ENCODE peak calls at places on chromosomes 11 and 22, in four cellular contexts. D is dorsolateral prefrontal cortex; T is nucleus accumbens; F is stimulated activated CD4-positive, alpha-beta T cell treated with anti-CD3 and anti-CD28 coated beads, Interleukin-1b, Interleukin-23, amount 100 ng/mL, for 24 hours. L is an unnamed sample.

GRCh38 chr22:36562261-36562835 is 33.4 kb upstream of the EIF3D start:
- DNase-seq in T (no peak), D (no peak), F (no peak), L (peak)

GRCh38 chr11:123330071-123330470 is 100.0 kb upstream of the GRAMD1B start:
- DNase-seq in T (no peak), F (no peak), D (no peak), L (no peak)

GRCh38 chr11:21933095-21933494 is 259.8 kb upstream of the ANO5 start:
- DNase-seq in T (no peak), F (no peak), D (no peak), L (no peak)

GRCh38 chr11:13868710-13869403 is 93.7 kb upstream of the SPON1 start:
- DNase-seq in F (no peak), D (no peak), T (no peak), L (no peak)

GRCh38 chr11:70717961-70718595 is 319.7 kb downstream of the CTTN start:
- DNase-seq in D (no peak), T (no peak), F (no peak), L (peak)

GRCh38 chr11:50267851-50268250 is 235.2 kb downstream of the OR4C45 start:
- DNase-seq in F (no peak), D (no peak), T (no peak), L (no peak)

GRCh38 chr22:37197451-37198289 is 9.6 kb upstream of the C1QTNF6 start:
- DNase-seq in T (no peak), D (no peak), F (no peak), L (peak)

GRCh38 chr11:74009675-74010305 is 905 bp upstream of the UCP3 start:
- DNase-seq in D (no peak), F (no peak), T (no peak), L (no peak)

GRCh38 chr11:115724709-115725108 is 220.5 kb upstream of the CADM1 start:
- DNase-seq in T (no peak), D (no peak), F (no peak), L (no peak)

GRCh38 chr11:15920856-15921629 is 435.3 kb downstream of the SOX6 start:
- DNase-seq in T (no peak), D (no peak), F (no peak), L (no peak)

GRCh38 chr11:6405039-6405667 is 13.7 kb downstream of the APBB1 start:
- DNase-seq in F (no peak), D (peak), T (peak), L (no peak)

GRCh38 chr11:132838621-132839020 is 693.7 kb downstream of the OPCML start:
- DNase-seq in F (no peak), T (peak), D (no peak), L (no peak)

GRCh38 chr11:122789916-122790315 is 48.4 kb upstream of the CRTAM start:
- DNase-seq in D (peak), T (no peak), F (no peak), L (no peak)

GRCh38 chr11:77107950-77108349 is 5.3 kb downstream of the OMP start:
- DNase-seq in T (no peak), D (no peak), F (no peak), L (peak)

GRCh38 chr11:3133456-3134217 is 31.5 kb downstream of the OSBPL5 start:
- DNase-seq in F (no peak), T (no peak), D (no peak), L (peak)

GRCh38 chr11:70606248-70606950 is 208.1 kb downstream of the CTTN start:
- DNase-seq in F (no peak), T (no peak), D (no peak), L (no peak)

GRCh38 chr22:48553694-48554308 is 1273.9 kb downstream of the BRD1 start:
- DNase-seq in T (no peak), F (no peak), D (peak), L (no peak)

GRCh38 chr11:9752091-9752490 is 88.2 kb downstream of the SWAP70 start:
- DNase-seq in F (no peak), D (no peak), T (no peak), L (no peak)

GRCh38 chr11:102279641-102280170 is 37.6 kb upstream of the BIRC3 start:
- DNase-seq in D (no peak), F (no peak), T (no peak), L (no peak)

GRCh38 chr11:126148317-126148716 is 63.1 kb downstream of the RPUSD4 start:
- DNase-seq in T (no peak), D (no peak), F (no peak), L (no peak)

GRCh38 chr11:121961228-121961860 is 154.7 kb downstream of the BLID start:
- DNase-seq in D (no peak), T (no peak), F (no peak), L (no peak)

L was measured in psoas muscle.